ENCODE peak calls at places on chromosome 7, in ten cellular contexts. P is transverse colon; O is CD4-positive, alpha-beta T cell; U is left ventricle myocardium inferior; K is kidney; G is astrocyte of the spinal cord; T is neural progenitor cell; J is CD8-positive, alpha-beta T cell; W is HepG2; V is HFFc6. H is an unnamed sample.

GRCh38 chr7:41933427-41933826 is 230.5 kb upstream of the INHBA start:
- DNase-seq in P (no peak), O (no peak), U (no peak), K (no peak), G (no peak), T (no peak), J (no peak), W (no peak), V (no peak), H (no peak)

GRCh38 chr7:117020605-117021002 is 67.3 kb downstream of the ST7 start:
- DNase-seq in P (no peak), O (no peak), U (no peak), K (no peak), G (no peak), T (peak), J (no peak), W (no peak), V (no peak), H (no peak)

GRCh38 chr7:129085148-129085547 is 30.2 kb upstream of the TNPO3 start:
- DNase-seq in P (no peak), O (no peak), U (no peak), K (no peak), G (no peak), T (no peak), J (no peak), W (no peak), V (no peak), H (no peak)

GRCh38 chr7:47518827-47519226 is 63.1 kb downstream of the TNS3 start:
- DNase-seq in P (no peak), O (no peak), U (no peak), K (peak), G (peak), T (no peak), J (no peak), W (peak), V (peak), H (no peak)

GRCh38 chr7:86889501-86889900 is 170.0 kb downstream of the ELAPOR2 start:
- DNase-seq in P (no peak), O (no peak), U (no peak), K (no peak), G (no peak), T (no peak), J (no peak), W (no peak), V (no peak), H (no peak)

GRCh38 chr7:21504021-21504420 is 38.8 kb upstream of the DNAH11 start:
- DNase-seq in P (no peak), O (no peak), U (no peak), K (no peak), G (no peak), T (no peak), J (no peak), W (no peak), V (no peak), H (no peak)

GRCh38 chr7:26191974-26192479 is 8.5 kb downstream of the HNRNPA2B1 start:
- DNase-seq in P (no peak), O (no peak), U (no peak), K (no peak), G (no peak), T (no peak), J (no peak), W (no peak), V (no peak), H (no peak)

GRCh38 chr7:143171697-143172096 is 11.5 kb upstream of the TAS2R39 start:
- DNase-seq in P (no peak), O (no peak), U (no peak), K (no peak), G (no peak), T (no peak), J (no peak), W (no peak), V (no peak), H (no peak)

GRCh38 chr7:2120841-2121830 is 111.6 kb downstream of the MAD1L1 start:
- DNase-seq in P (no peak), O (no peak), U (no peak), K (no peak), G (no peak), T (no peak), J (no peak), W (no peak), V (no peak), H (no peak)

GRCh38 chr7:105024734-105025133 is 10.7 kb downstream of the KMT2E start:
- DNase-seq in P (no peak), O (no peak), U (no peak), K (no peak), G (peak), T (no peak), J (no peak), W (peak), V (peak), H (no peak)

GRCh38 chr7:24241216-24241615 is 42.8 kb upstream of the NPY start:
- DNase-seq in P (no peak), O (no peak), U (no peak), K (no peak), G (no peak), T (no peak), J (no peak), W (no peak), V (no peak), H (no peak)

GRCh38 chr7:151632750-151633515 is 113.2 kb upstream of the RHEB start:
- DNase-seq in P (peak), O (peak), U (peak), K (peak), G (peak), T (peak), J (peak), W (no peak), V (no peak), H (no peak)

GRCh38 chr7:151631968-151632749 is 112.5 kb upstream of the RHEB start:
- DNase-seq in P (peak), O (peak), U (peak), K (peak), G (peak), T (peak), J (peak), W (peak), V (peak), H (no peak)

GRCh38 chr7:151630349-151630748 is 110.7 kb upstream of the RHEB start:
- DNase-seq in P (no peak), O (no peak), U (no peak), K (no peak), G (no peak), T (no peak), J (no peak), W (no peak), V (no peak), H (no peak)

GRCh38 chr7:151629873-151630272 is 110.2 kb upstream of the RHEB start:
- DNase-seq in P (no peak), O (no peak), U (no peak), K (no peak), G (no peak), T (no peak), J (no peak), W (no peak), V (no peak), H (no peak)

DNA sequence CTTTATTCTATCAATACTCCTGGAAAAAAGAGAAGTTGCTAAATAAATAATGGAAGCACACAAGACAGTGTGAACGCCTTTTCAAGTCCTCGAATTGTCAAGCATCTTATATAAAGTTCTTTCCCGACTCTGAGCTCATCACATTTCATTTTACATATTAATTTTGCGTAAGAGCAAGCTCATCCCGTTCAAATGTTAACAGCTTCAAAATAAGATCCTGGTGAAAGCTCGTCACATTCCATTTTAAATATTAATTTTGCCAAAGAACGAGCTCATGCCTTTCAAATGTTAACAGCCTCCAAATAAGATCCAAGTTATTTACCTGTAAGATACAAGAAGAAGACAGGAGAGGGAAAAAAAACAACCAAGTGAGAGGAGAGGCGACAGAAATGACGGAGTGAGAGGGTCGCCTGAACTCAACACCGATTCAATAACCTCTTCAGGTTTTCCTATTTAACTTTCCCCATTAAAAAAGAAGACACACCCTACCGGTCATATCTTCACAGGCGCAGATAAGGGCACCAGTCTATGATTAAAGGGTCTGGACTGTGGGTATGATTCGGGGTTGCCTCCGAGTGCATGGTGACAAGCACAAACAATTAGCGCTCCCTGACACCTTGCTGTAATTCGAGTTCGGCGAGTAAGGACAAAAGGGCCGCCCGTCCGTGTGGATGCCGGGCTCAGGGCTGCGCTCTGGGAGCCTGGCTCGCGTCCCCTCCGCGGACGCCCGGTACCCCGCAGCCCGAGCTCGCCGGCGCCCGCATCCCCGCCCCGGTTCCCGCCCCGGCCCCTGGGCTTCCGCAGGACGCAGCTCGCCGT is 111.7 kb upstream of the RHEB start:
- DNase-seq in P (no peak), O (no peak), U (no peak), K (no peak), G (no peak), T (peak), J (no peak), W (no peak), V (peak), H (no peak)
- TF ChIP-seq CTCF in P (peak), O (no peak), U (no peak), K (no peak), G (peak), T (peak), J (no peak), W (no peak), V (no peak), H (no peak)

GRCh38 chr7:85041599-85042216 is 145.1 kb downstream of the SEMA3D start:
- DNase-seq in P (peak), O (no peak), U (peak), K (no peak), G (peak), T (peak), J (no peak), W (peak), V (peak), H (no peak)

GRCh38 chr7:85038466-85038865 is 148.4 kb downstream of the SEMA3D start:
- DNase-seq in P (no peak), O (no peak), U (no peak), K (no peak), G (no peak), T (no peak), J (no peak), W (no peak), V (no peak), H (no peak)

GRCh38 chr7:85039196-85039923 is 147.5 kb downstream of the SEMA3D start:
- DNase-seq in P (no peak), O (no peak), U (no peak), K (no peak), G (no peak), T (no peak), J (no peak), W (no peak), V (no peak), H (no peak)
- TF ChIP-seq CTCF in P (no peak), O (no peak), U (no peak), K (no peak), G (no peak), T (no peak), J (no peak), W (no peak), V (no peak), H (no peak)

DNA sequence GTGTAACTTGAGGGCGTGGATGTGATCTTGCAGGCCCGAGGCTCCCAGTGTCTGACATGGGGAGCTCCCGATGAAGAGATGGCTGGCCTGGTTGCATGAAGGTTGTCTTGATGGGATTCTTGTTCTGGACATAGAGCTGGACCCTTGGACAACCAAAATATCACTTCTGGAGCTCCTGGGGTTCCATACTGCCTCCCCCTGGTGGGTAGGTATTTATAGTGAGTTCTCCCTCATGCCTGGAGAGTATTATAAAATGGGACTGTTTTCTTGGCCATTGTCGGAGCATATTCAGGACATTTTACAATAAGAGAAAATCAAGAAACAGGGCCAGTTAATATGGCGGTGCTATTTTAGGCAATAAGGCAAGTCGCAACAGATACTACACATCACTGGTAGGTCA is 32.6 kb upstream of the GIMAP8 start:
- DNase-seq in P (no peak), O (no peak), U (no peak), K (no peak), G (no peak), T (no peak), J (peak), W (no peak), V (no peak), H (no peak)
- TF ChIP-seq CTCF in P (no peak), O (no peak), U (no peak), K (no peak), G (no peak), T (no peak), J (no peak), W (no peak), V (peak), H (no peak)

GRCh38 chr7:110839866-110840265 is 251.1 kb upstream of the LRRN3 start:
- DNase-seq in P (no peak), O (no peak), U (peak), K (no peak), G (peak), T (peak), J (no peak), W (peak), V (no peak), H (no peak)
- TF ChIP-seq CTCF in P (no peak), O (no peak), U (peak), K (no peak), G (peak), T (peak), J (no peak), W (no peak), V (peak), H (no peak)

DNA sequence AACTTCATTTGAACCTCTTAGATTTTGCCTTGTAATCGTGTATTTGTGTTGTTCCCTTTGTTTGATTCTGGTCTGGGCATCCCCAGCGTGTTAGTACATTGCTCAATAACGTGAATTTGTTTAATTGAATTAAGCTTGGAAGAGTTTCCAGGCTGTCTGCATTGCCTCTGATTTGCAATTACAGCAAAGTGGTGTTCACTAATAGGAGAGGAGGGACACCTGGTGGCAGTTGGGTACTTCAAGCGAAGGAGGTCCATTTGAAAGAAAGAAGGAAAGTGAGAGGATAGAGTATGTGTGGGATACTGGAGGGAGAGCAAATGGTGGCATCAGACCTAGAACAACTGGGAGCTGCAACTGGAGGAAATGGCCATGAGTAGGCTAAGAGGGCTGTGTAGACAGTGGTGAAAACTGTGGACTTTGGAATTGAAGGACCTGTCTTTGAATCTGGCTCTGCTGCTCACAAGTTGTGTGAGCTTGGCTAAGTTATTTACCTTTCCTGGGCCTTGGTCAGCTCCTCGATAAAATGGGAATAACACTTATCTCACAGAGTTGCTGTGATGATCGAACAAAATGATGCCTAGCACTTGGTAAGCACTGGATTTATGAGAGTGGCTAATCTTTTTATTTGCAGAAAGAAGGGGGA is 15.2 kb downstream of the LSMEM1 start:
- DNase-seq in P (peak), O (no peak), U (peak), K (no peak), G (peak), T (peak), J (no peak), W (peak), V (peak), H (no peak)
- TF ChIP-seq CTCF in P (peak), O (peak), U (peak), K (peak), G (peak), T (peak), J (peak), W (peak), V (peak), H (peak)

GRCh38 chr7:158885624-158886023 is 29.3 kb downstream of the DYNC2I1 start:
- DNase-seq in P (no peak), O (no peak), U (no peak), K (no peak), G (peak), T (no peak), J (no peak), W (peak), V (no peak), H (no peak)
- TF ChIP-seq CTCF in P (peak), O (peak), U (peak), K (no peak), G (peak), T (peak), J (no peak), W (peak), V (peak), H (peak)

DNA sequence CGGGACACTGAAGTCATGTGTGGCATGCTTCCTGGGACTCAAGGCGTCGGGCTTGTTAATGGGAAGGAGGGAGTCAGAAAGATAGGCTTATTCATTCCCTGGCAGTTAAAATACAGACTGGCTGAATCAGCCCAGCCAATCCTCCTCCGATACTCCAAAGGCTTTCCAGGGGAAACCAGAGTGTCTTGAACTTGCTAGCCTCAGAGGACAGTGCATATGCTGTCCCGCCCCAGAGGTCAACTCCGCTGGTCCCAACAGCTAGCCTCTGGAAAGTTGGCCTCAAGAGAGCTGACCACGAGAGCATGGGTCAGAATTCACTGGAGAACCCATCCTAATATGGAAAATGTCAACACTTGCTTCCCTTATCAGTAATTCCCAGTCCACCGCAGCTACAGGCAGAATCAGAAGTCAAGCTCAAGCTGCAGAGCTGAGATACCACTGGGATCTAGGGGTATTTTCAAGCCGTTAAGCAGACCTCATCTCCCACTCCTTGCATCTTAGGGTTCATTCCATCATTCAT is 43.0 kb downstream of the ELMO1 start:
- DNase-seq in P (no peak), O (no peak), U (peak), K (peak), G (no peak), T (no peak), J (no peak), W (no peak), V (no peak), H (no peak)
- TF ChIP-seq CTCF in P (no peak), O (no peak), U (no peak), K (no peak), G (no peak), T (no peak), J (no peak), W (no peak), V (no peak), H (no peak)

DNA sequence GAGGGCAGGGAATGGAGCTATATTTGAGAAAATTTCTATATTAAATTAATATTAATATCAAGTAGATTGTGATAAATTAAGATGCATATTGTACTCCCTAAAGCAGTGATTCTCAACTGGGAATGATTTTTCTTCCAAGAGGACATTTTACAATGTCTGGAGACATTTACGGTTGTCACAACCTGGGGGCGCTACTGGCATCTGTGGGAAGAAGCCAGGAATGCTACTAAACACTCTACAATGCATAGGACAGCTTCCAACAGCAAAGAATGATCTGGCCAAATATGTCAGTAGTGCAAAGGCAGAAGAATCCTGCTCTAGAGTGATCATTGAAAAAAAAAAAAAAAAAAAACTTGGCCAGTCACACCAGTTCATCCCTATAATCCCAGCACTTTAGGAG is 100.0 kb downstream of the LSM5 start:
- DNase-seq in P (no peak), O (no peak), U (no peak), K (no peak), G (no peak), T (no peak), J (no peak), W (no peak), V (no peak), H (no peak)
- TF ChIP-seq CTCF in P (no peak), O (no peak), U (no peak), K (no peak), G (no peak), T (peak), J (no peak), W (no peak), V (no peak), H (no peak)

DNA sequence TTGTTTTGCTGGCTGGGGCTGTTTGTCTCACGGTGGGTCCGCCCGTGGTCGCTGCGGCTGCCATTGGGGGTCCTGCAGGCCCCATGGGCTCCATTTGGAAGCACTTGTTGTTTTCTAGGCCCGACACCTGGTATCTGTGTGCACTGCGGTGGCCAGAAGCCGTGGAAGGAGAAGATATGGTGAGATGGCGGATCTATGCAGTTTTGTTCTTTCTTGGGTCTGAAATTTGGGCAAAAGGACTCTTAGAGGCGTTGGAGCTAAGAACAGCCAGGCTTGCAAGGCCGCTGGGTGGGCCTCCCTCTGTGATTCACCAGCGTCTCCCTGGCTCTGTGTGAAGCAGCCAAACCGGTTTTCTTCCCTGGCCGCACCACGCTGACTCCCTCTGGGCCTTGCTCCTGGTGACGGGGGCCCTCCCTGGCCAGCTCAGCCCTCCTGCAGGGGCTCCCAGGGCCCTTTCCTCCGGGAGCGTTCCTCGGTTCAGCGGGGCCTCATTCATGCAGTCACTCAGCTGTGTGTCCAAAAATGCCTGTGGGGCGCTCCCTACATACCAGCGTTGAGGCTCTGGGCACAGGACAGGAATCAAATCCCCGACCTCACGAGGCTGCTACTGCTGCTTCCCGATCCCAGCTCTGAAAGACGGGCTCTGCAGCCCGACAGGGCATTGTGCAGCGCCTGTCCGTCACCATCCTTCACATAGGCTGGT is 109.7 kb upstream of the SHH start:
- DNase-seq in P (peak), O (no peak), U (no peak), K (peak), G (no peak), T (no peak), J (no peak), W (no peak), V (no peak), H (no peak)
- TF ChIP-seq CTCF in P (no peak), O (no peak), U (no peak), K (no peak), G (no peak), T (no peak), J (no peak), W (no peak), V (no peak), H (no peak)

H was measured in D721Med.